ENCODE peak calls at places on chromosome 1, in five cellular contexts. One of them, this sample, is unnamed.

GRCh38 chr1:247268390-247269045 is 12.6 kb downstream of the VN1R5 start:
- DNase-seq in colonic mucosa: no peak
- DNase-seq in stimulated activated CD8-positive, alpha-beta memory T cell treated with anti-CD3 and anti-CD28 coated beads, Interleukin-4, amount 100 ng/mL, for 48 hours: no peak
- DNase-seq in HT-29: no peak
- DNase-seq in NCI-H2081: no peak
- DNase-seq in this sample: no peak

GRCh38 chr1:66450043-66450514 is 83.9 kb upstream of the SGIP1 start:
- DNase-seq in stimulated activated CD8-positive, alpha-beta memory T cell treated with anti-CD3 and anti-CD28 coated beads, Interleukin-4, amount 100 ng/mL, for 48 hours: no peak
- DNase-seq in colonic mucosa: no peak
- DNase-seq in HT-29: no peak
- DNase-seq in NCI-H2081: no peak
- DNase-seq in this sample: peak; percentile 14

GRCh38 chr1:7940745-7941436 is at the start of gene TNFRSF9:
- DNase-seq in stimulated activated CD8-positive, alpha-beta memory T cell treated with anti-CD3 and anti-CD28 coated beads, Interleukin-4, amount 100 ng/mL, for 48 hours: peak; percentile 94
- DNase-seq in colonic mucosa: no peak
- DNase-seq in NCI-H2081: no peak
- DNase-seq in HT-29: no peak
- DNase-seq in this sample: no peak

GRCh38 chr1:203649551-203650011 is 22.9 kb downstream of the ATP2B4 start:
- DNase-seq in colonic mucosa: no peak
- DNase-seq in stimulated activated CD8-positive, alpha-beta memory T cell treated with anti-CD3 and anti-CD28 coated beads, Interleukin-4, amount 100 ng/mL, for 48 hours: peak; percentile 69
- DNase-seq in HT-29: no peak
- DNase-seq in NCI-H2081: no peak
- DNase-seq in this sample: no peak

GRCh38 chr1:45544530-45544929 is 6.1 kb upstream of the AKR1A1 start:
- DNase-seq in colonic mucosa: no peak
- DNase-seq in stimulated activated CD8-positive, alpha-beta memory T cell treated with anti-CD3 and anti-CD28 coated beads, Interleukin-4, amount 100 ng/mL, for 48 hours: no peak
- DNase-seq in NCI-H2081: no peak
- DNase-seq in HT-29: no peak
- DNase-seq in this sample: no peak

GRCh38 chr1:23957096-23957495 is 2.5 kb upstream of the PNRC2 start:
- DNase-seq in stimulated activated CD8-positive, alpha-beta memory T cell treated with anti-CD3 and anti-CD28 coated beads, Interleukin-4, amount 100 ng/mL, for 48 hours: no peak
- DNase-seq in colonic mucosa: peak; percentile 87
- DNase-seq in NCI-H2081: peak; percentile 34
- DNase-seq in HT-29: peak; percentile 80
- DNase-seq in this sample: peak; percentile 78

GRCh38 chr1:162136760-162137537 is 67.5 kb downstream of the NOS1AP start:
- DNase-seq in stimulated activated CD8-positive, alpha-beta memory T cell treated with anti-CD3 and anti-CD28 coated beads, Interleukin-4, amount 100 ng/mL, for 48 hours: no peak
- DNase-seq in HT-29: peak; percentile 52
- DNase-seq in NCI-H2081: no peak
- DNase-seq in colonic mucosa: no peak
- DNase-seq in this sample: no peak

GRCh38 chr1:30988045-30988444 is 77.5 kb downstream of the PUM1 start:
- DNase-seq in stimulated activated CD8-positive, alpha-beta memory T cell treated with anti-CD3 and anti-CD28 coated beads, Interleukin-4, amount 100 ng/mL, for 48 hours: no peak
- DNase-seq in NCI-H2081: no peak
- DNase-seq in HT-29: no peak
- DNase-seq in colonic mucosa: no peak
- DNase-seq in this sample: no peak

GRCh38 chr1:229459815-229460214 is 25.9 kb upstream of the ACTA1 start:
- DNase-seq in NCI-H2081: no peak
- DNase-seq in stimulated activated CD8-positive, alpha-beta memory T cell treated with anti-CD3 and anti-CD28 coated beads, Interleukin-4, amount 100 ng/mL, for 48 hours: no peak
- DNase-seq in HT-29: no peak
- DNase-seq in colonic mucosa: no peak
- DNase-seq in this sample: no peak

GRCh38 chr1:159556931-159557369 is 21.1 kb upstream of the OR10J5 start:
- DNase-seq in stimulated activated CD8-positive, alpha-beta memory T cell treated with anti-CD3 and anti-CD28 coated beads, Interleukin-4, amount 100 ng/mL, for 48 hours: no peak
- DNase-seq in NCI-H2081: no peak
- DNase-seq in HT-29: no peak
- DNase-seq in colonic mucosa: no peak
- DNase-seq in this sample: peak; percentile 67

GRCh38 chr1:32142446-32143301 is 34.8 kb downstream of the KPNA6 start:
- DNase-seq in colonic mucosa: peak; percentile 20
- DNase-seq in NCI-H2081: peak; percentile 76
- DNase-seq in HT-29: peak; percentile 71
- DNase-seq in stimulated activated CD8-positive, alpha-beta memory T cell treated with anti-CD3 and anti-CD28 coated beads, Interleukin-4, amount 100 ng/mL, for 48 hours: no peak
- DNase-seq in this sample: peak; percentile 27

GRCh38 chr1:78468511-78468910 is 22.3 kb upstream of the PTGFR start:
- DNase-seq in stimulated activated CD8-positive, alpha-beta memory T cell treated with anti-CD3 and anti-CD28 coated beads, Interleukin-4, amount 100 ng/mL, for 48 hours: no peak
- DNase-seq in NCI-H2081: no peak
- DNase-seq in HT-29: no peak
- DNase-seq in colonic mucosa: no peak
- DNase-seq in this sample: no peak

GRCh38 chr1:3101127-3101939 is 32.3 kb downstream of the PRDM16 start:
- DNase-seq in HT-29: no peak
- DNase-seq in stimulated activated CD8-positive, alpha-beta memory T cell treated with anti-CD3 and anti-CD28 coated beads, Interleukin-4, amount 100 ng/mL, for 48 hours: no peak
- DNase-seq in colonic mucosa: no peak
- DNase-seq in NCI-H2081: no peak
- DNase-seq in this sample: no peak

GRCh38 chr1:18955442-18956188 is 861 bp downstream of the IFFO2 start:
- DNase-seq in colonic mucosa: peak; percentile 60
- DNase-seq in HT-29: peak; percentile 52
- DNase-seq in stimulated activated CD8-positive, alpha-beta memory T cell treated with anti-CD3 and anti-CD28 coated beads, Interleukin-4, amount 100 ng/mL, for 48 hours: peak; percentile 68
- DNase-seq in NCI-H2081: peak; percentile 10
- DNase-seq in this sample: peak; percentile 31

GRCh38 chr1:206566976-206567375 is 45.3 kb downstream of the EIF2D start:
- DNase-seq in colonic mucosa: no peak
- DNase-seq in NCI-H2081: peak; percentile 86
- DNase-seq in HT-29: no peak
- DNase-seq in stimulated activated CD8-positive, alpha-beta memory T cell treated with anti-CD3 and anti-CD28 coated beads, Interleukin-4, amount 100 ng/mL, for 48 hours: no peak
- DNase-seq in this sample: no peak

GRCh38 chr1:92599184-92599583 is 112.5 kb upstream of the GFI1 start:
- DNase-seq in HT-29: peak; percentile 29
- DNase-seq in NCI-H2081: no peak
- DNase-seq in colonic mucosa: no peak
- DNase-seq in stimulated activated CD8-positive, alpha-beta memory T cell treated with anti-CD3 and anti-CD28 coated beads, Interleukin-4, amount 100 ng/mL, for 48 hours: no peak
- DNase-seq in this sample: no peak

GRCh38 chr1:27624467-27625233 is 10.3 kb downstream of the FGR start:
- DNase-seq in HT-29: no peak
- DNase-seq in stimulated activated CD8-positive, alpha-beta memory T cell treated with anti-CD3 and anti-CD28 coated beads, Interleukin-4, amount 100 ng/mL, for 48 hours: no peak
- DNase-seq in NCI-H2081: no peak
- DNase-seq in colonic mucosa: no peak
- DNase-seq in this sample: no peak

GRCh38 chr1:8198522-8198921 is 119.4 kb upstream of the SLC45A1 start:
- DNase-seq in NCI-H2081: no peak
- DNase-seq in colonic mucosa: no peak
- DNase-seq in HT-29: no peak
- DNase-seq in stimulated activated CD8-positive, alpha-beta memory T cell treated with anti-CD3 and anti-CD28 coated beads, Interleukin-4, amount 100 ng/mL, for 48 hours: no peak
- DNase-seq in this sample: no peak

GRCh38 chr1:150210086-150210485 is 25.8 kb downstream of the ANP32E start:
- DNase-seq in stimulated activated CD8-positive, alpha-beta memory T cell treated with anti-CD3 and anti-CD28 coated beads, Interleukin-4, amount 100 ng/mL, for 48 hours: no peak
- DNase-seq in colonic mucosa: no peak
- DNase-seq in NCI-H2081: no peak
- DNase-seq in HT-29: no peak
- DNase-seq in this sample: no peak

GRCh38 chr1:148166558-148167492 is 14.7 kb upstream of the NBPF11 start:
- DNase-seq in colonic mucosa: no peak
- DNase-seq in NCI-H2081: no peak
- DNase-seq in HT-29: peak; percentile 94
- DNase-seq in stimulated activated CD8-positive, alpha-beta memory T cell treated with anti-CD3 and anti-CD28 coated beads, Interleukin-4, amount 100 ng/mL, for 48 hours: no peak
- DNase-seq in this sample: no peak

GRCh38 chr1:33634806-33635205 is 162.4 kb downstream of the ZSCAN20 start:
- DNase-seq in stimulated activated CD8-positive, alpha-beta memory T cell treated with anti-CD3 and anti-CD28 coated beads, Interleukin-4, amount 100 ng/mL, for 48 hours: peak; percentile 45
- DNase-seq in HT-29: peak; percentile 40
- DNase-seq in colonic mucosa: peak; percentile 32
- DNase-seq in NCI-H2081: no peak
- DNase-seq in this sample: peak; percentile 59

GRCh38 chr1:31120783-31121180 is 55.3 kb upstream of the PUM1 start:
- DNase-seq in NCI-H2081: no peak
- DNase-seq in stimulated activated CD8-positive, alpha-beta memory T cell treated with anti-CD3 and anti-CD28 coated beads, Interleukin-4, amount 100 ng/mL, for 48 hours: no peak
- DNase-seq in colonic mucosa: no peak
- DNase-seq in HT-29: no peak
- DNase-seq in this sample: no peak

GRCh38 chr1:167439301-167439988 is 78.9 kb downstream of the CD247 start:
- DNase-seq in NCI-H2081: peak; percentile 15
- DNase-seq in colonic mucosa: peak; percentile 67
- DNase-seq in stimulated activated CD8-positive, alpha-beta memory T cell treated with anti-CD3 and anti-CD28 coated beads, Interleukin-4, amount 100 ng/mL, for 48 hours: peak; percentile 52
- DNase-seq in HT-29: no peak
- DNase-seq in this sample: peak; percentile 20

GRCh38 chr1:196660912-196661311 is 9.1 kb downstream of the CFH start:
- DNase-seq in NCI-H2081: peak; percentile 27
- DNase-seq in HT-29: peak; percentile 49
- DNase-seq in colonic mucosa: no peak
- DNase-seq in stimulated activated CD8-positive, alpha-beta memory T cell treated with anti-CD3 and anti-CD28 coated beads, Interleukin-4, amount 100 ng/mL, for 48 hours: no peak
- DNase-seq in this sample: no peak

GRCh38 chr1:157166581-157166980 is 28.4 kb upstream of the ETV3 start:
- DNase-seq in NCI-H2081: peak; percentile 41
- DNase-seq in HT-29: no peak
- DNase-seq in stimulated activated CD8-positive, alpha-beta memory T cell treated with anti-CD3 and anti-CD28 coated beads, Interleukin-4, amount 100 ng/mL, for 48 hours: no peak
- DNase-seq in colonic mucosa: no peak
- DNase-seq in this sample: no peak

GRCh38 chr1:108896160-108897150 is 19.7 kb downstream of the GPSM2 start:
- DNase-seq in HT-29: no peak
- DNase-seq in NCI-H2081: no peak
- DNase-seq in stimulated activated CD8-positive, alpha-beta memory T cell treated with anti-CD3 and anti-CD28 coated beads, Interleukin-4, amount 100 ng/mL, for 48 hours: no peak
- DNase-seq in colonic mucosa: no peak
- DNase-seq in this sample: no peak

GRCh38 chr1:89641781-89642180 is 8.9 kb downstream of the LRRC8C start:
- DNase-seq in HT-29: no peak
- DNase-seq in stimulated activated CD8-positive, alpha-beta memory T cell treated with anti-CD3 and anti-CD28 coated beads, Interleukin-4, amount 100 ng/mL, for 48 hours: no peak
- DNase-seq in colonic mucosa: no peak
- DNase-seq in NCI-H2081: no peak
- DNase-seq in this sample: no peak

GRCh38 chr1:246506440-246506784 is 667 bp downstream of the SMYD3 start:
- DNase-seq in stimulated activated CD8-positive, alpha-beta memory T cell treated with anti-CD3 and anti-CD28 coated beads, Interleukin-4, amount 100 ng/mL, for 48 hours: peak; percentile 36
- DNase-seq in colonic mucosa: no peak
- DNase-seq in NCI-H2081: no peak
- DNase-seq in HT-29: peak; percentile 7
- DNase-seq in this sample: no peak

GRCh38 chr1:37438971-37439671 is 35.3 kb upstream of the ZC3H12A start:
- DNase-seq in HT-29: no peak
- DNase-seq in NCI-H2081: peak; percentile 75
- DNase-seq in colonic mucosa: no peak
- DNase-seq in stimulated activated CD8-positive, alpha-beta memory T cell treated with anti-CD3 and anti-CD28 coated beads, Interleukin-4, amount 100 ng/mL, for 48 hours: no peak
- DNase-seq in this sample: no peak

This sample was measured in mucosa of gallbladder.